ENCODE peak calls at places on chromosomes 4 and X, in four cellular contexts. M, U, B and R are unnamed samples.

GRCh38 chrX:15946783-15947550 is 92.4 kb upstream of the AP1S2 start:
- DNase-seq in M (no peak), U (no peak), B (no peak), R (no peak)

GRCh38 chr4:72031868-72032619 is at the start of gene NPFFR2:
- DNase-seq in M (no peak), U (no peak), B (no peak), R (peak)

GRCh38 chrX:36961590-36961989 is 46.6 kb upstream of the FAM47C start:
- DNase-seq in M (no peak), U (peak), B (peak), R (no peak)

GRCh38 chr4:44446801-44447562 is 1.6 kb downstream of the KCTD8 start:
- DNase-seq in M (no peak), U (no peak), B (no peak), R (peak)

GRCh38 chr4:106369456-106370060 is 980 bp upstream of the GIMD1 start:
- DNase-seq in M (peak), U (peak), B (peak), R (peak)

GRCh38 chrX:9566150-9566621 is 101.3 kb downstream of the TBL1X start:
- DNase-seq in M (no peak), U (peak), B (peak), R (no peak)

GRCh38 chrX:110588164-110588563 is 207.5 kb downstream of the CHRDL1 start:
- DNase-seq in M (no peak), U (peak), B (no peak), R (no peak)

GRCh38 chr4:139557506-139558110 is 1.6 kb upstream of the SETD7 start:
- DNase-seq in M (no peak), U (no peak), B (no peak), R (no peak)

GRCh38 chr4:22416403-22416802 is 99.5 kb downstream of the ADGRA3 start:
- DNase-seq in M (no peak), U (no peak), B (no peak), R (no peak)

GRCh38 chr4:10028910-10029309 is 7.6 kb upstream of the SLC2A9 start:
- DNase-seq in M (no peak), U (no peak), B (no peak), R (no peak)

GRCh38 chr4:74104145-74104544 is 5.2 kb upstream of the CXCL2 start:
- DNase-seq in M (no peak), U (no peak), B (no peak), R (no peak)

GRCh38 chr4:9867746-9868425 is 86.5 kb downstream of the DRD5 start:
- DNase-seq in M (no peak), U (no peak), B (no peak), R (no peak)

GRCh38 chrX:32687379-32687778 is 524.0 kb downstream of the DMD start:
- DNase-seq in M (no peak), U (no peak), B (no peak), R (no peak)

GRCh38 chr4:145829629-145830395 is 108.8 kb downstream of the ZNF827 start:
- DNase-seq in M (no peak), U (no peak), B (no peak), R (no peak)
- TF ChIP-seq ZBTB33 in M (no peak), U (no peak), B (no peak), R (no peak)

GRCh38 chr4:62051332-62051731 is 851.2 kb downstream of the ADGRL3 start:
- DNase-seq in M (no peak), U (no peak), B (no peak), R (no peak)
- TF ChIP-seq ZBTB33 in M (no peak), U (no peak), B (no peak), R (no peak)

GRCh38 chr4:182065255-182065654 is 177.9 kb upstream of the TENM3 start:
- DNase-seq in M (no peak), U (no peak), B (no peak), R (no peak)

GRCh38 chr4:182062458-182062857 is 180.7 kb upstream of the TENM3 start:
- DNase-seq in M (no peak), U (no peak), B (no peak), R (no peak)

GRCh38 chr4:182063651-182064050 is 179.6 kb upstream of the TENM3 start:
- DNase-seq in M (no peak), U (no peak), B (no peak), R (no peak)

GRCh38 chr4:182066037-182066436 is 177.2 kb upstream of the TENM3 start:
- DNase-seq in M (no peak), U (no peak), B (no peak), R (no peak)

GRCh38 chr4:182062936-182063335 is 180.3 kb upstream of the TENM3 start:
- DNase-seq in M (no peak), U (no peak), B (no peak), R (no peak)
- TF ChIP-seq ZBTB33 in M (no peak), U (no peak), B (no peak), R (peak)

GRCh38 chr4:13162886-13163285 is 321.3 kb downstream of the RAB28 start:
- DNase-seq in M (no peak), U (no peak), B (no peak), R (no peak)
- TF ChIP-seq ZBTB33 in M (no peak), U (no peak), B (no peak), R (no peak)

DNA sequence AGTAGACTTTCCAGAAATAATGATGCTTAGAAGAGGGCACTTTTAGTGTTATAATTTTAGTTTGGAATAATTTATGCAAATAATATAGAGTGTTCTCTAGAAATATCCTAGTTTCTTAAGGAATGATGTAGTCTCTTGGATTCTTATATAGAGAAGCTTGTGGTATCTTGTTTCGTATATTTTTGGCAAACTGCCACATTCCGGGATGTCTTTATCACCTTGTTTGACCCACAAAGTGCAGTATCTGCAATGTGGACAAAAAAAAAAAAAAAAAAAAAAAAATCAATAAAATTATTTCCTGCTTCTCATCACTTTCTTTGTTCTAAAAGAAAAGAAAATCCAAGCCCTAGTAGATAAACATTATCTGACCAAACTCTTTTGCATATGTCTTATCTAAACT is 1577.7 kb upstream of the TENM3 start:
- DNase-seq in M (no peak), U (no peak), B (no peak), R (no peak)
- TF ChIP-seq ZBTB33 in M (no peak), U (no peak), B (no peak), R (no peak)

GRCh38 chr4:163556169-163556568 is 61.7 kb downstream of the TMA16 start:
- DNase-seq in M (no peak), U (no peak), B (no peak), R (no peak)
- TF ChIP-seq ZBTB33 in M (no peak), U (no peak), B (no peak), R (no peak)

DNA sequence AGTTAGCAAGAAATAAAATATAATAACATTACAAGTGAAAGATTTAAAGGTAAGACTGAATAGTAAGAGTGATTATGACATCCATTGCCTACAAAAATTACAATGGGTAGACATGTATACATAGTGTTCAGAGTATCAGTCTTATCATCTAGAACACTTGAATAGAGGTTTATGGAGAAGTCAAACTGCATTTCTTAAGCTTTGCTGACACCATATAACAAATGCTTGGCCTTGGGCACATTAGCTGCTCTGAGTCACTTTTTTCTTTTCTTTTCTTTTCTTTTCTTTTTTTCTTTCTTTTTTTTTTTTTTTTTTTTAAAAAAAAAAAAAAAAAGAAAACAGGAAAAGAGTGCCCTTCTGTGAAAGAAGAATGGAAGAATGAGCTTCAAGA is 220.0 kb downstream of the SPCS3 start:
- DNase-seq in M (no peak), U (no peak), B (no peak), R (no peak)
- TF ChIP-seq ZBTB33 in M (no peak), U (no peak), B (no peak), R (no peak)

GRCh38 chrX:153306527-153307115 is 14.9 kb downstream of the PNMA6F start:
- DNase-seq in M (no peak), U (no peak), B (no peak), R (no peak)

GRCh38 chrX:153312041-153312440 is 9.5 kb downstream of the PNMA6F start:
- DNase-seq in M (no peak), U (no peak), B (no peak), R (no peak)

GRCh38 chrX:153312842-153313241 is 8.7 kb downstream of the PNMA6F start:
- DNase-seq in M (no peak), U (no peak), B (no peak), R (no peak)

GRCh38 chrX:153307546-153308175 is 13.9 kb downstream of the PNMA6F start:
- DNase-seq in M (no peak), U (no peak), B (no peak), R (no peak)

DNA sequence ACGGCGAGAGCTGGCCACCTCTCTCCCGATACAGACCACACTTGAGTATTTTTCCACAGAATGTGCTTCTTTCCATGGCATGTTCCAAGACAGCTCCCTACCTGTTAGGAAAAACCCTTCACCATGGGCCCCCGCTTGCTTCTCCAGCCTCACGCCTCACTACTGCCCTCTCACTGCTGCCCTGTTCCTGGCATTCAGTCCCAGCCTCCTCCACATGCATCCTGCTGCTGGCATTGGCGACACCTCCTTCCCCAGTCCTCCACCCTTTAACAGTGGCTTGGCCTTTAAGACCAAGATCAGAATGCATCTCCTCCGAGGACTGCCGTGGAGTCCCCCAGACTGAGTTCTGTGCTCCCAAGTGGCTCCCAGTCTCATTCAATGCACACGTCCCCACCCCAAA is 10.7 kb downstream of the PNMA6F start:
- DNase-seq in M (no peak), U (no peak), B (no peak), R (no peak)
- TF ChIP-seq ZBTB33 in M (no peak), U (no peak), B (no peak), R (no peak)

DNA sequence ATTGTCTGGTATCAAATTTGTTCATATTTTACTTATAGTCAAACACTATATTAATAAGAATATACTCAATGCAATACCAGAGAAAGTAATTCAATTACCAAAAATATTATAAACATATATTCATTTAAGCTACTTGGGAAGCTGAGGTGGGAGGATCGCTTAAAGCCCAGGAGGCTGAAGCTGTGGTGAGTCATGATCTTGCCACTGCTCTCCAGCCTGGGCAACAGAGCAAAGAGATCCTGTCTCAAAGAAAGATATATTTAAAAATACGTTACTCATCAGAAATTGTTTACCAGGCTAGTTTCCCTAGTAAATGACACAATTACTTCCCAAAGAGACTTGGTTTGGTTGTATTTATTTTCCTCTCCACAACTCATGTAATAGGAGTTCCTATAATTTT is 433.6 kb downstream of the GASK1B start:
- DNase-seq in M (no peak), U (no peak), B (no peak), R (no peak)
- TF ChIP-seq ZBTB33 in M (no peak), U (no peak), B (no peak), R (no peak)